ENCODE peak calls at places on chromosome 19, in seven cellular contexts. L, Y, K, F, Z, O and X are unnamed samples.

GRCh38 chr19:13398780-13399726 is 107.2 kb downstream of the CACNA1A start:
- DNase-seq in L (no peak), Y (no peak), K (no peak), F (no peak), Z (no peak), O (peak), X (no peak)

GRCh38 chr19:36090930-36091695 is 19.8 kb upstream of the OVOL3 start:
- DNase-seq in L (no peak), Y (no peak), K (no peak), F (no peak), Z (no peak), O (no peak), X (no peak)

GRCh38 chr19:29804493-29804892 is 7.3 kb upstream of the CCNE1 start:
- DNase-seq in L (no peak), Y (no peak), K (peak), F (no peak), Z (no peak), O (no peak), X (no peak)

GRCh38 chr19:31145021-31145420 is 204.2 kb downstream of the TSHZ3 start:
- DNase-seq in L (no peak), Y (no peak), K (no peak), F (no peak), Z (no peak), O (no peak), X (no peak)

GRCh38 chr19:5349041-5349440 is 8.4 kb upstream of the PTPRS start:
- DNase-seq in L (peak), Y (no peak), K (no peak), F (no peak), Z (no peak), O (no peak), X (no peak)

GRCh38 chr19:14150041-14150769 is 13.8 kb upstream of the ASF1B start:
- DNase-seq in L (no peak), Y (no peak), K (no peak), F (no peak), Z (no peak), O (no peak), X (no peak)

GRCh38 chr19:30799854-30800755 is 427.9 kb downstream of the ZNF536 start:
- DNase-seq in L (peak), Y (peak), K (peak), F (no peak), Z (no peak), O (no peak), X (no peak)

GRCh38 chr19:46609511-46610412 is 8.6 kb downstream of the CALM3 start:
- DNase-seq in L (no peak), Y (no peak), K (no peak), F (no peak), Z (no peak), O (no peak), X (no peak)

GRCh38 chr19:41888926-41889325 is 5.9 kb downstream of the ARHGEF1 start:
- DNase-seq in L (no peak), Y (no peak), K (no peak), F (no peak), Z (no peak), O (no peak), X (no peak)